ENCODE peak calls at places on chromosomes 4 and X, in four cellular contexts. G is ovary, Y is neural progenitor cell, E is stomach. N is an unnamed sample.

GRCh38 chr4:83629945-83630684 is 94.2 kb downstream of the GPAT3 start:
- DNase-seq in Y (no peak), G (no peak), E (peak), N (no peak)

GRCh38 chrX:115940888-115941332 is 229.6 kb upstream of the AGTR2 start:
- DNase-seq in E (peak), Y (peak), G (peak), N (no peak)

GRCh38 chrX:133926809-133927208 is 58.6 kb downstream of the GPC3 start:
- DNase-seq in Y (no peak), G (no peak), E (no peak), N (no peak)

GRCh38 chr4:76689079-76689817 is 208.7 kb downstream of the SOWAHB start:
- DNase-seq in G (peak), E (peak), Y (peak), N (no peak)

GRCh38 chr4:3418029-3418762 is 23.6 kb upstream of the HGFAC start:
- DNase-seq in Y (no peak), E (no peak), G (no peak), N (no peak)

GRCh38 chr4:182560358-182560757 is 317.2 kb downstream of the TENM3 start:
- DNase-seq in G (no peak), E (no peak), Y (peak), N (no peak)

GRCh38 chr4:95949136-95949765 is 109.4 kb downstream of the PDHA2 start:
- DNase-seq in E (no peak), G (no peak), Y (no peak), N (no peak)

GRCh38 chr4:2617955-2618354 is 81.5 kb downstream of the FAM193A start:
- DNase-seq in Y (no peak), E (no peak), G (peak), N (no peak)

GRCh38 chrX:11867610-11868345 is 109.7 kb downstream of the MSL3 start:
- DNase-seq in Y (no peak), G (no peak), E (no peak), N (no peak)

GRCh38 chrX:154829926-154830442 is 4.5 kb downstream of the SMIM9 start:
- DNase-seq in G (no peak), E (no peak), Y (no peak), N (no peak)

GRCh38 chrX:150253946-150254615 is 109.0 kb upstream of the MAMLD1 start:
- DNase-seq in G (no peak), Y (no peak), E (no peak), N (no peak)

GRCh38 chr4:57137261-57137660 is 27.1 kb upstream of the IGFBP7 start:
- DNase-seq in E (no peak), Y (no peak), G (no peak), N (no peak)

GRCh38 chr4:76780781-76781697 is 116.9 kb downstream of the SOWAHB start:
- DNase-seq in G (no peak), Y (no peak), E (no peak), N (no peak)

GRCh38 chr4:118774989-118775388 is 60.9 kb downstream of the SEC24D start:
- DNase-seq in Y (no peak), E (no peak), G (no peak), N (no peak)

GRCh38 chrX:32644476-32644875 is 566.9 kb downstream of the DMD start:
- DNase-seq in E (no peak), G (no peak), Y (peak), N (no peak)

GRCh38 chr4:8349664-8350225 is 80.2 kb downstream of the HTRA3 start:
- DNase-seq in Y (no peak), G (no peak), E (peak), N (no peak)

GRCh38 chrX:133698298-133698697 is 283.0 kb upstream of the GPC4 start:
- DNase-seq in Y (no peak), E (no peak), G (no peak), N (no peak)

GRCh38 chr4:26434030-26434639 is 56.1 kb downstream of the CCKAR start:
- DNase-seq in G (no peak), E (no peak), Y (no peak), N (no peak)

GRCh38 chr4:111602848-111603247 is 542.4 kb upstream of the FAM241A start:
- DNase-seq in Y (no peak), G (no peak), E (no peak), N (no peak)

GRCh38 chr4:69843301-69843700 is 16.6 kb downstream of the SULT1E1 start:
- DNase-seq in Y (no peak), E (no peak), G (no peak), N (no peak)

GRCh38 chr4:150236626-150237025 is 158.4 kb downstream of the DCLK2 start:
- DNase-seq in Y (no peak), G (no peak), E (no peak), N (no peak)

GRCh38 chr4:167897116-167897515 is 195.2 kb upstream of the ANXA10 start:
- DNase-seq in E (no peak), G (no peak), Y (peak), N (no peak)

GRCh38 chr4:1338752-1339414 is 8.1 kb upstream of the UVSSA start:
- DNase-seq in G (no peak), E (no peak), Y (no peak), N (no peak)

GRCh38 chr4:173211838-173212237 is 43.2 kb downstream of the GALNT7 start:
- DNase-seq in G (no peak), Y (no peak), E (no peak), N (no peak)

GRCh38 chrX:10259716-10260115 is 102.9 kb downstream of the CLCN4 start:
- DNase-seq in G (no peak), Y (no peak), E (no peak), N (no peak)

GRCh38 chrX:153684447-153685178 is 3.1 kb upstream of the SLC6A8 start:
- DNase-seq in G (peak), Y (peak), E (no peak), N (no peak)

GRCh38 chr4:75101906-75102888 is 169.3 kb downstream of the PARM1 start:
- DNase-seq in G (no peak), Y (no peak), E (no peak), N (no peak)

GRCh38 chrX:107713205-107714195 is 62.1 kb downstream of the TSC22D3 start:
- DNase-seq in G (no peak), Y (no peak), E (no peak), N (peak)
- H3K4me3 ChIP-seq in G (peak), Y (no peak), E (peak), N (peak)

DNA sequence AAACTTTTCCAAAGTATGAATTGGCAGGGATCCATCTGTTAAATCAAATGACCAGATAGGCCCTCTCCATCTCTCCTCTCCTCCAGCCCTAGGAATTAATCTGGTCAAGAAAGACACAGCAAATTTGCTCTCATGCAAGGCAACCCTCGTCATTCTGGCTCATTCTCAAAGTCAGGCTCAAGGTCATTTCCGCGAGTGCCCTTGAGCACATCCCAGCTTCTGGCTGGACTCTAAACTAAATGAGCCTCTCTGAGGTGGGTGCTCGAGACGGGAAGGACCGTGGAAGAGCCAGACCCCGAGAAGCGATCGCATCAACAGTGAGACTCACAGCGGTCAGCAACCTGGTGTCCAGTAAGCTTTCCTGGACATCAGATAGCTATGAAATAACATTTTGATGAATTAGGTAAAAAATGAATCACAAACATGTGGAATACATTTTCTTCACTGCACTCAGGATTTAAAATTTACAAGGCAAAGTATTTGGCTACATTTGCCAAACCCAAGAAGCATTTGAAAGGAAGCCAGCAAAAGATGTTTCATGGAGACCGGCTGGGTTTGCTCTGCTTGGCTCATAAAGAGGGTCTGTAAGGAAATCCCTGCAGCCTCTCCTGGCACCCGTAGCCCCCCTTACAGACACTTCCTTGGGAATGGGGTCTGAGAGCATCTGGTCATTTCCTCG is 121.0 kb downstream of the ENPP6 start:
- DNase-seq in E (no peak), G (peak), Y (no peak), N (no peak)
- H3K4me3 ChIP-seq in E (peak), G (peak), Y (no peak), N (peak)

GRCh38 chrX:72122621-72123275 is 9.0 kb downstream of the RTL5 start:
- DNase-seq in G (no peak), Y (no peak), E (no peak), N (no peak)

GRCh38 chrX:72125331-72126047 is 6.2 kb downstream of the RTL5 start:
- DNase-seq in Y (no peak), G (no peak), E (no peak), N (no peak)

GRCh38 chrX:72124540-72125201 is 7.0 kb downstream of the RTL5 start:
- DNase-seq in Y (no peak), G (no peak), E (no peak), N (no peak)

GRCh38 chrX:72121381-72121780 is 10.3 kb downstream of the RTL5 start:
- DNase-seq in G (no peak), Y (no peak), E (peak), N (no peak)

DNA sequence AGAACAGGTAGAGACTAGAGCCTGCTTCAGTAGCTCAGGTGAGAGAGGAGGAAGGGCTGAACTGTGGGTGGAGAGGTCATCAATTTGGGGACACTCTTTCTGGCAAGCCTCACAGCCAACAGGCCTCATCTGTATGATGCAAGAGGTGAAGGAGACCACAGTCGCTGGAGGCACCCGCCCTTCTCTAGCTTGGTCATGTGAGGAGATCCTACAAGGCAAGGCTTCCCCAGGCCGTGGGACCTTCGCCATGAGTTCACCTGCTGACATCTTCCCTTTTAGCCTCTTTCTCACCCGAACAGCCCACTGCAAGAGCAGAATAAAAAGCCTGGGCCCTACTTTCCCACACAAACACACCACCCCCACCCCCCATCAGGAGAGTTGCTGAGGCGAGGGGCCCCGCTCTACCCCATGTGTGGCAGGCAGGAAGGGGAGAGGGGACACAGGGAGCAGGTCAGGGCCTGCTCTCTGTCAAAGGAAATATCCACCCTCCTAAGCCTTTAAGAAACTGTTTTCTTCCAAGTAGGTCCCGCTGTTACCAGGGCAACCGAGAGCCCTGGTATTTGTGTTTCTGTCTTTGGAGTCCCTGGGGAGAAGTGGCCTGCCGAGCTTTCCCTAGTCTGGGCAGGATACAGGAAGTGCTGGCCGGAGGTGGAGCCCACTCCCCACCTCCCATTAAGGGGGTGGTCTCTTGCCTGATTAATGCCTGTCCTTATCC is 8.1 kb downstream of the RTL5 start:
- DNase-seq in Y (peak), E (no peak), G (no peak), N (no peak)
- H3K4me3 ChIP-seq in Y (no peak), E (no peak), G (no peak), N (no peak)

GRCh38 chrX:72714471-72714916 is 388 bp upstream of the PHKA1 start:
- DNase-seq in E (peak), Y (peak), G (peak), N (peak)

GRCh38 chrX:72712094-72712755 is 1.9 kb downstream of the PHKA1 start:
- DNase-seq in E (no peak), G (no peak), Y (no peak), N (no peak)

GRCh38 chrX:72715546-72715945 is 1.4 kb upstream of the PHKA1 start:
- DNase-seq in Y (no peak), G (no peak), E (no peak), N (no peak)

GRCh38 chrX:72716766-72717165 is 2.7 kb upstream of the PHKA1 start:
- DNase-seq in G (no peak), Y (no peak), E (no peak), N (no peak)

GRCh38 chrX:72713130-72713529 is 976 bp downstream of the PHKA1 start:
- DNase-seq in Y (no peak), G (no peak), E (no peak), N (no peak)
- H3K4me3 ChIP-seq in Y (peak), G (peak), E (peak), N (peak)

GRCh38 chr4:159174645-159175147 is 71.8 kb downstream of the RAPGEF2 start:
- DNase-seq in Y (no peak), G (no peak), E (no peak), N (no peak)
- H3K4me3 ChIP-seq in Y (no peak), G (no peak), E (no peak), N (no peak)

DNA sequence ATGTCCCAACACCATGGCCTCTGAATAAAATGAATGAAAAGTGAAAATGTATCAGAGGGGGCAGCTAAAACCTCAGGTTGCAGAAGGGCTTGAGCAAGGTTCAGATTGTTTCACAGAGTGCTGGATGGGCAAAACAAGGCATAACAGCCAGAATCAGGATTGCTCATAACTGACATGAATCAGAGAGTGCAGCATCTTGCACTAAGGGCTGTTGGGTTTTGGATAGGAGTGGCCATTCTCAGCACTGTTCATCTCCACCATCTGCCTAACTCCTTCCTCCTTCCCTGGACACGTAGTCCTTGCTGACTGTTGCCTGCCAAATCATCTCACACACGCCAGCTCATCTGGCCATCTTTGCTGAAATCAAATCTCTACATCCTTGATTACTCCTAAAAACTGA is 75.3 kb upstream of the C1QTNF7 start:
- DNase-seq in G (no peak), Y (no peak), E (no peak), N (no peak)
- H3K4me3 ChIP-seq in G (no peak), Y (no peak), E (no peak), N (no peak)

GRCh38 chr4:141637565-141637964 is 1.2 kb downstream of the IL15 start:
- DNase-seq in E (no peak), G (no peak), Y (no peak), N (no peak)
- H3K4me3 ChIP-seq in E (peak), G (peak), Y (no peak), N (peak)

DNA sequence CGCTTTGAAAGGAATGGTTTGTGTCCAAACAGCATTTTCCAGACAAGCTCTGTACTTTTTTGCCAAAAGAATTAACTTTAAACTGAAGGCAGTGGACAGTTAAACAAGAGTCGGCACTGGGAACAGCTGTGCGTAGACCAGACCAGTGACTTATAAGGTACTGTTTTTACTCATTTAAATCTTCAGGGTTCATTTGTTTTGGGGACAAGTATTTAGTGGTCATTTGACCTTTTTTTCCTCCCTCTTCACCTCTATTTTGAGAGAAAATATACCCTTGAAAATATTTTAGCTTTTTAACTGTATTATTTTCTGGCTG is 303.8 kb downstream of the ARHGAP24 start:
- DNase-seq in Y (no peak), G (no peak), E (no peak), N (no peak)
- H3K4me3 ChIP-seq in Y (no peak), G (peak), E (peak), N (peak)

GRCh38 chr4:37988670-37989069 is 28.5 kb downstream of the PTTG2 start:
- DNase-seq in E (no peak), Y (no peak), G (no peak), N (no peak)
- H3K4me3 ChIP-seq in E (no peak), Y (no peak), G (no peak), N (no peak)